ENCODE peak calls at places on chromosomes 2 and 18, in four cellular contexts. Z is HepG2, U is GM12878, X is H1. J is an unnamed sample.

GRCh38 chr18:63003899-63004298 is 288.6 kb downstream of the PHLPP1 start:
- DNase-seq in Z (no peak), U (no peak), X (no peak), J (no peak)

GRCh38 chr18:76364282-76365259 is 130.5 kb downstream of the ZNF516 start:
- DNase-seq in Z (no peak), U (peak; percentile 45), X (no peak), J (no peak)

GRCh38 chr2:63842149-63843061 is 709 bp downstream of the UGP2 start:
- DNase-seq in Z (peak; percentile 73), U (no peak), X (no peak), J (no peak)

GRCh38 chr2:120778244-120778643 is 42.6 kb downstream of the GLI2 start:
- DNase-seq in Z (no peak), U (no peak), X (no peak), J (no peak)

GRCh38 chr2:219469186-219469724 is 29.4 kb upstream of the GMPPA start:
- DNase-seq in Z (peak; percentile 21), U (no peak), X (no peak), J (no peak)

GRCh38 chr2:162243305-162243693 is at the start of gene FAP:
- DNase-seq in Z (no peak), U (no peak), X (no peak), J (no peak)

GRCh38 chr2:219864154-219864553 is 236.7 kb downstream of the SLC4A3 start:
- DNase-seq in Z (no peak), U (no peak), X (no peak), J (no peak)

GRCh38 chr2:239106314-239106908 is 258.5 kb downstream of the TWIST2 start:
- DNase-seq in Z (peak; percentile 43), U (no peak), X (peak; percentile 64), J (peak; percentile 47)

GRCh38 chr2:149561309-149561926 is 26.2 kb downstream of the MMADHC start:
- DNase-seq in Z (peak; percentile 35), U (no peak), X (no peak), J (peak; percentile 20)

GRCh38 chr2:6352906-6353515 is 512.7 kb downstream of the CMPK2 start:
- DNase-seq in Z (peak; percentile 33), U (no peak), X (peak; percentile 88), J (peak; percentile 46)

DNA sequence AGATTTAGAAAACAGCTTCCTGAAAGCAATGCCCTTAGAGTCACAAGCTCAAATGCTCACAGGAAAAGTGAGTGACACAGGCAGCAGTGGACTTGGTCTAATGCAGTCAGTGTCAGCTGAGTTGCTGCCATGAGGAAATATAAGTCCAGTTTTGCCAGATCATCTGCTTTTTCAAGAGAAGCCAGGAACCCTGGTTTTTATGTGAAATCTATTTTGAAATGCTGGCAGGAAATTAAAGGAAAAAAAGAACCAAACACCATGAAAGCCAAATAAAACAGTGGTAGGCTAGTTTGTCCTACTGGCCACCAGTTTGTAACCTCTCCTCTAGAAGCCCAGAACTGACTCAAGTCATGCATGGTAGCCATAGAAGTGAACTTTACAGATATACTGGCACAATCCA is 109.2 kb downstream of the THADA start:
- DNase-seq in Z (no peak), U (no peak), X (no peak), J (no peak)
- TF ChIP-seq SUZ12 in Z (no peak), U (no peak), X (no peak), J (no peak)

GRCh38 chr2:240560084-240560479 is at the start of gene DUSP28:
- DNase-seq in Z (peak; percentile 83), U (peak; percentile 55), X (peak; percentile 88), J (peak; percentile 57)
- H3K9ac ChIP-seq in Z (peak within 1 kb of the TSS; percentile 92), U (peak within 1 kb of the TSS; percentile 96), X (peak within 1 kb of the TSS; percentile 68), J (peak within 1 kb of the TSS; percentile 93)

DNA sequence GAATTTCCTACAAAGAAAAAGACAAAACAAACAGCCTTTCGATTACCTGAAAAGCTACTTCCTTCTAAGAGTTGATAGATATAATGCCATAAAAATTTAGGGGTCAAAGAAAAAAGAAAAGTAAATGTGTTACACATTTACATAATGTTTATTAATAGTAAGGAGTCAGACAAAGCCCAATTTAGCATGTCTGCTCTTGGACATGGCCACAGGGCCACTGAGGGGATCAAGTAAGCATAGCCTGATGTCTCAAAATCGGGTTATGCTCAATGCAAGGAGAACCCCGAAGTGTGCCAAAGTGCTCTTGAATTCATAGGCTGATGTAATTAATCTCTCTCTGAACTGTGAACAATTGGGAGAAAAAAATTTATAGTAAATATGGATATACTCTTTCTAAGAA is 61.6 kb downstream of the RTN4 start:
- DNase-seq in Z (no peak), U (no peak), X (no peak), J (no peak)
- H3K4me1 ChIP-seq in Z (no peaks in the 10 kb centered on the region), U (no peaks in the 10 kb centered on the region), X (no peaks in the 10 kb centered on the region), J (no peaks in the 10 kb centered on the region)

GRCh38 chr18:46464926-46465655 is 191.9 kb downstream of the LOXHD1 start:
- DNase-seq in Z (no peak), U (no peak), X (no peak), J (no peak)
- TF ChIP-seq SUZ12 in Z (no peak), U (no peak), X (no peak), J (no peak)

GRCh38 chr18:2856499-2856898 is 9.7 kb downstream of the EMILIN2 start:
- DNase-seq in Z (no peak), U (no peak), X (no peak), J (no peak)

GRCh38 chr18:2857491-2858063 is 10.8 kb downstream of the EMILIN2 start:
- DNase-seq in Z (no peak), U (no peak), X (no peak), J (no peak)

GRCh38 chr18:2854871-2855270 is 8.1 kb downstream of the EMILIN2 start:
- DNase-seq in Z (no peak), U (no peak), X (no peak), J (no peak)

GRCh38 chr18:2853926-2854664 is 7.3 kb downstream of the EMILIN2 start:
- DNase-seq in Z (no peak), U (no peak), X (no peak), J (no peak)

GRCh38 chr18:2855560-2856350 is 8.9 kb downstream of the EMILIN2 start:
- DNase-seq in Z (peak; percentile 74), U (no peak), X (no peak), J (no peak)
- H3K9ac ChIP-seq in Z (no peak overlapping the region), U (no peak overlapping the region), X (no peak overlapping the region), J (no peak overlapping the region)

GRCh38 chr18:13611616-13612110 is 114.7 kb downstream of the FAM210A start:
- DNase-seq in Z (no peak), U (no peak), X (no peak), J (no peak)
- H3K4me1 ChIP-seq in Z (no peaks in the 10 kb centered on the region), U (peaks cover 75% of the 10 kb centered on the region), X (peaks cover 5% of the 10 kb centered on the region), J (no peaks in the 10 kb centered on the region)

J was measured in NT2/D1.